ENCODE peak calls at places on chromosomes 5 and 9, in nine cellular contexts. U is Panc1; D is thyroid gland; V is pancreas; X is Karpas-422; Q is hepatocyte; H is naive thymus-derived CD4-positive, alpha-beta T cell; A is mesendoderm; N is breast epithelium. Y is an unnamed sample.

GRCh38 chr5:150131461-150131860 is 24.2 kb downstream of the PDGFRB start:
- DNase-seq in D (no peak), H (no peak), X (no peak), U (no peak), N (no peak), A (no peak), Q (no peak), V (no peak), Y (no peak)

GRCh38 chr5:59698774-59699173 is 194.8 kb downstream of the PDE4D start:
- DNase-seq in A (no peak), Q (peak; percentile 11), U (no peak), X (no peak), N (no peak), D (no peak), H (no peak), V (no peak), Y (no peak)

GRCh38 chr9:109865521-109865920 is 85.5 kb downstream of the PALM2AKAP2 start:
- DNase-seq in Q (no peak), X (no peak), A (no peak), H (no peak), N (no peak), U (no peak), V (no peak), D (no peak), Y (no peak)

GRCh38 chr5:73126381-73126780 is 6.0 kb downstream of the TMEM171 start:
- DNase-seq in Q (no peak), D (no peak), N (no peak), X (peak; percentile 68), A (no peak), V (no peak), H (no peak), U (no peak), Y (no peak)

GRCh38 chr5:88484367-88484766 is 215.7 kb upstream of the TMEM161B start:
- DNase-seq in H (no peak), A (no peak), V (no peak), X (no peak), Q (no peak), U (no peak), D (no peak), N (no peak), Y (no peak)

GRCh38 chr9:137218754-137219271 is 3.2 kb downstream of the RNF208 start:
- DNase-seq in H (no peak), A (peak; percentile 78), V (peak; percentile 81), Q (peak; percentile 82), U (no peak), X (no peak), N (no peak), D (no peak), Y (no peak)

GRCh38 chr9:92245005-92245797 is 48.3 kb downstream of the IARS1 start:
- DNase-seq in X (no peak), Q (no peak), D (no peak), N (no peak), V (no peak), H (no peak), U (no peak), A (no peak), Y (no peak)

GRCh38 chr5:1488882-1489680 is 34.7 kb downstream of the LPCAT1 start:
- DNase-seq in Q (no peak), D (no peak), U (peak; percentile 67), H (no peak), N (no peak), V (no peak), A (no peak), X (no peak), Y (no peak)

GRCh38 chr9:4553951-4554381 is 63.7 kb downstream of the SLC1A1 start:
- DNase-seq in A (no peak), Q (no peak), X (no peak), V (no peak), U (no peak), D (peak; percentile 50), N (no peak), H (no peak), Y (no peak)

GRCh38 chr5:77948476-77948875 is 172.3 kb upstream of the TBCA start:
- DNase-seq in V (no peak), Q (no peak), X (no peak), N (no peak), U (no peak), A (no peak), D (no peak), H (no peak), Y (no peak)

GRCh38 chr9:20031836-20032235 is 243.0 kb upstream of the SLC24A2 start:
- DNase-seq in U (no peak), Q (no peak), D (no peak), X (no peak), V (no peak), A (no peak), N (no peak), H (no peak), Y (no peak)

GRCh38 chr9:91126761-91127420 is 234.8 kb downstream of the AUH start:
- DNase-seq in X (no peak), V (no peak), D (no peak), N (no peak), H (no peak), Q (no peak), A (no peak), U (no peak), Y (no peak)

GRCh38 chr5:78779771-78780616 is 131.4 kb upstream of the LHFPL2 start:
- DNase-seq in U (no peak), D (no peak), Q (no peak), V (no peak), X (no peak), A (peak; percentile 41), N (no peak), H (no peak), Y (no peak)

GRCh38 chr9:15725953-15726352 is 173.1 kb downstream of the CCDC171 start:
- DNase-seq in V (no peak), H (no peak), Q (no peak), X (no peak), D (no peak), U (no peak), A (no peak), N (no peak), Y (no peak)

GRCh38 chr5:177362871-177363507 is 5.3 kb downstream of the RGS14 start:
- DNase-seq in H (peak; percentile 40), Q (peak; percentile 82), X (peak; percentile 76), V (peak; percentile 72), A (peak; percentile 67), U (no peak), D (peak; percentile 96), N (peak; percentile 73), Y (peak; percentile 77)

GRCh38 chr5:177361418-177362101 is 3.8 kb downstream of the RGS14 start:
- DNase-seq in A (no peak), D (no peak), Q (no peak), U (no peak), X (peak; percentile 76), N (no peak), V (no peak), H (no peak), Y (no peak)

GRCh38 chr5:177362102-177362868 is 4.6 kb downstream of the RGS14 start:
- DNase-seq in V (no peak), Q (no peak), U (no peak), N (no peak), X (no peak), D (no peak), A (no peak), H (no peak), Y (no peak)

GRCh38 chr5:177364159-177364962 is 6.6 kb downstream of the RGS14 start:
- DNase-seq in X (no peak), V (no peak), H (no peak), Q (no peak), N (no peak), D (no peak), U (no peak), A (no peak), Y (no peak)

DNA sequence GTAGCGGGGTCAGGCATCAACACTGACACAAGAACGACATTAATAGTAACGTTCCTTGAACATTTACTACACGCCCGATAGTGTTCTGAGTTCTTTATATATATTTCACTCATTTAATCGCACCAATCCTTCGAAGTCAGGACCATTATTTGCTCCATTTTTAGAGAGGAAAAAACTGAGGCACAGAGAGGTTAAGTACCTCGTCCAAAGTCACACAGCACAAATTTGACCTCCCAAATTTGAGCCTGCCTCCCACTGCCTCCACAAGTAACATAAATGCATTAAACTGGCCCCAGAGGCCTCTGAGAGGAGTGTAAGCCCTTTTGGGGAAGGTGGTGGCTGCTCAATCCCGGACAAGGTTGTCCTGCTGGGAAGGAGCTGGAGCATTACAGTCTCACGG is 5.8 kb downstream of the RGS14 start:
- DNase-seq in D (no peak), N (no peak), X (no peak), V (no peak), A (no peak), Q (no peak), U (no peak), H (no peak), Y (no peak)
- H3K27ac ChIP-seq in D (peak overlapping the region; percentile 81), N (no peak overlapping the region), X (no peak overlapping the region), V (peak overlapping the region; percentile 74), A (no peak overlapping the region), Q (no peak overlapping the region), U (no peak overlapping the region), H (peak overlapping the region; percentile 88), Y (peak overlapping the region; percentile 46)

GRCh38 chr5:69281114-69281513 is 46.4 kb downstream of the CDK7 start:
- DNase-seq in H (no peak), N (no peak), A (peak; percentile 19), D (no peak), X (no peak), U (no peak), V (no peak), Q (no peak), Y (no peak)
- H3K36me3 ChIP-seq in H (no peaks in the 10 kb centered on the region), N (no peaks in the 10 kb centered on the region), A (no peaks in the 10 kb centered on the region), D (peaks cover 25% of the 10 kb centered on the region), X (peaks cover 18% of the 10 kb centered on the region), U (peaks cover 11% of the 10 kb centered on the region), V (peaks cover 25% of the 10 kb centered on the region), Q (no peaks in the 10 kb centered on the region), Y (peaks cover 4% of the 10 kb centered on the region)

GRCh38 chr9:128008171-128008570 is 27.4 kb upstream of the EEIG1 start:
- DNase-seq in Q (no peak), N (no peak), V (no peak), X (no peak), D (no peak), A (no peak), U (no peak), H (no peak), Y (no peak)

GRCh38 chr9:128005938-128006337 is 25.1 kb upstream of the EEIG1 start:
- DNase-seq in X (no peak), V (no peak), N (no peak), U (no peak), D (peak; percentile 62), H (no peak), Q (no peak), A (no peak), Y (no peak)

GRCh38 chr9:128009639-128010038 is 28.9 kb upstream of the EEIG1 start:
- DNase-seq in A (no peak), Q (no peak), N (no peak), U (no peak), X (no peak), D (no peak), H (no peak), V (no peak), Y (no peak)

GRCh38 chr9:128006360-128007024 is 25.7 kb upstream of the EEIG1 start:
- DNase-seq in X (no peak), H (no peak), V (no peak), A (no peak), D (no peak), U (no peak), Q (no peak), N (no peak), Y (no peak)

GRCh38 chr9:128007566-128008138 is 26.9 kb upstream of the EEIG1 start:
- DNase-seq in A (peak; percentile 42), H (peak; percentile 61), Q (peak; percentile 48), D (peak; percentile 88), N (no peak), X (peak; percentile 67), U (no peak), V (peak; percentile 65), Y (peak; percentile 98)
- H3K27ac ChIP-seq in A (no peak overlapping the region), H (peak overlapping the region; percentile 66), Q (peak overlapping the region; percentile 1), D (peak overlapping the region; percentile 94), N (peak overlapping the region; percentile 82), X (no peak overlapping the region), U (peak overlapping the region; percentile 91), V (peak overlapping the region; percentile 67), Y (peak overlapping the region; percentile 63)

GRCh38 chr9:133874061-133874638 is 118.0 kb downstream of the VAV2 start:
- DNase-seq in Q (peak; percentile 83), X (no peak), H (no peak), N (no peak), D (no peak), A (peak; percentile 82), V (no peak), U (no peak), Y (no peak)
- H3K36me3 ChIP-seq in Q (no peaks in the 10 kb centered on the region), X (no peaks in the 10 kb centered on the region), H (no peaks in the 10 kb centered on the region), N (no peaks in the 10 kb centered on the region), D (no peaks in the 10 kb centered on the region), A (no peaks in the 10 kb centered on the region), V (no peaks in the 10 kb centered on the region), U (no peaks in the 10 kb centered on the region), Y (no peaks in the 10 kb centered on the region)